ENCODE peak calls at places on chromosomes 13 and 19, in four cellular contexts. O is AG10803, U is transverse colon, B is cardiac muscle cell. X is an unnamed sample.

GRCh38 chr19:31641591-31641990 is 292.4 kb upstream of the TSHZ3 start:
- DNase-seq in O (no peak), U (no peak), B (no peak), X (no peak)

GRCh38 chr19:45597425-45598111 is 4.4 kb downstream of the GPR4 start:
- DNase-seq in B (no peak), O (no peak), U (no peak), X (no peak)

GRCh38 chr19:39401549-39402416 is 4.9 kb upstream of the ZFP36 start:
- DNase-seq in U (peak), O (peak), B (peak), X (no peak)

GRCh38 chr13:94928127-94928526 is 215.8 kb upstream of the SOX21 start:
- DNase-seq in O (no peak), B (no peak), U (no peak), X (no peak)

GRCh38 chr13:97004096-97004876 is 10.0 kb upstream of the OXGR1 start:
- DNase-seq in O (peak), U (no peak), B (peak), X (no peak)

GRCh38 chr19:1739960-1740629 is 13.2 kb upstream of the ONECUT3 start:
- DNase-seq in O (no peak), B (no peak), U (no peak), X (no peak)

GRCh38 chr19:39582891-39583625 is 19.3 kb upstream of the LGALS13 start:
- DNase-seq in B (no peak), O (no peak), U (no peak), X (no peak)

GRCh38 chr19:47006496-47006895 is 13.1 kb upstream of the NPAS1 start:
- DNase-seq in U (no peak), O (no peak), B (no peak), X (no peak)

GRCh38 chr19:43570174-43570791 is 5.0 kb downstream of the XRCC1 start:
- DNase-seq in O (no peak), U (no peak), B (no peak), X (no peak)

GRCh38 chr13:24511824-24512207 is 762 bp downstream of the PARP4 start:
- DNase-seq in B (no peak), O (no peak), U (peak), X (no peak)

GRCh38 chr13:51814825-51815650 is 11.1 kb upstream of the DHRS12 start:
- DNase-seq in O (peak), U (peak), B (peak), X (no peak)

GRCh38 chr13:91305652-91306051 is 41.8 kb upstream of the MIR17HG start:
- DNase-seq in O (no peak), U (no peak), B (no peak), X (no peak)

GRCh38 chr13:91304740-91305139 is 42.7 kb upstream of the MIR17HG start:
- DNase-seq in O (no peak), B (no peak), U (no peak), X (no peak)

GRCh38 chr13:91311491-91311890 is 36.0 kb upstream of the MIR17HG start:
- DNase-seq in B (no peak), O (no peak), U (no peak), X (no peak)

GRCh38 chr13:91307887-91308286 is 39.6 kb upstream of the MIR17HG start:
- DNase-seq in U (no peak), O (no peak), B (no peak), X (no peak)

GRCh38 chr13:91308299-91308698 is 39.2 kb upstream of the MIR17HG start:
- DNase-seq in O (no peak), U (no peak), B (no peak), X (no peak)
- TF ChIP-seq CTCF in O (no peak), U (no peak), B (peak), X (no peak)

GRCh38 chr13:27868639-27869435 is 51.0 kb upstream of the PDX1 start:
- DNase-seq in B (peak), U (no peak), O (peak), X (no peak)

GRCh38 chr13:27869436-27870090 is 50.2 kb upstream of the PDX1 start:
- DNase-seq in U (no peak), O (no peak), B (no peak), X (no peak)
- TF ChIP-seq CTCF in U (no peak), O (no peak), B (no peak), X (no peak)

DNA sequence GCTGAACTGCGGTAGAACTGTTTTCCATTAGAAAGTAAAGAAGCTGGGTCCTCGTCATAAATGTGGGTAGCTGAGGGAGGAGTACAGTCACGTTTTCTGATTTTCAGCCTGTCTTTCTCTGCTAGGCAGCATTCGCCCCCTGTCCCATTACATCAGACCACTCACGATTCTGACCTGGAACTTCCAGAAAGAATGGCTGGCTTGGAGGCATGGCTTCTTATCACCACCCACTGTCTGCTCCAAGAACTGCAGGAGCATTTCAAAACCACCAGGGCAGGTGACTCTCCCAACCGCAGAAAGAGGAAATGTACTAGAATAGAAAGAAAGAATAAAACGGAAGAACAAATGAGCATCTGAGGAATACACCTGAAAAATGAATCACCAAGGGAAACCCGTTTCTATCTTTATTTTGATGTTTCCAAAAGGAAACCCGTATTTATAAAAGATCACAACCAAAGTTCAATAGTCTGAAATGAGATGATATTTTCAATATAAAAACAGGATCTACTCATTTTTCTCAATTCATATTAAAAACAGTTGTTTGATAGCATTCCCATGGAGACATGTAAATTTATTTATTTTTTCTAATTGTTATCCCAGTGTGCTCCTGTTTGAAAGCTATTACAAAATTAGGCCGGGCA is 22.1 kb upstream of the POMP start:
- DNase-seq in O (peak), B (peak), U (peak), X (no peak)
- TF ChIP-seq CTCF in O (peak), B (peak), U (peak), X (peak)

DNA sequence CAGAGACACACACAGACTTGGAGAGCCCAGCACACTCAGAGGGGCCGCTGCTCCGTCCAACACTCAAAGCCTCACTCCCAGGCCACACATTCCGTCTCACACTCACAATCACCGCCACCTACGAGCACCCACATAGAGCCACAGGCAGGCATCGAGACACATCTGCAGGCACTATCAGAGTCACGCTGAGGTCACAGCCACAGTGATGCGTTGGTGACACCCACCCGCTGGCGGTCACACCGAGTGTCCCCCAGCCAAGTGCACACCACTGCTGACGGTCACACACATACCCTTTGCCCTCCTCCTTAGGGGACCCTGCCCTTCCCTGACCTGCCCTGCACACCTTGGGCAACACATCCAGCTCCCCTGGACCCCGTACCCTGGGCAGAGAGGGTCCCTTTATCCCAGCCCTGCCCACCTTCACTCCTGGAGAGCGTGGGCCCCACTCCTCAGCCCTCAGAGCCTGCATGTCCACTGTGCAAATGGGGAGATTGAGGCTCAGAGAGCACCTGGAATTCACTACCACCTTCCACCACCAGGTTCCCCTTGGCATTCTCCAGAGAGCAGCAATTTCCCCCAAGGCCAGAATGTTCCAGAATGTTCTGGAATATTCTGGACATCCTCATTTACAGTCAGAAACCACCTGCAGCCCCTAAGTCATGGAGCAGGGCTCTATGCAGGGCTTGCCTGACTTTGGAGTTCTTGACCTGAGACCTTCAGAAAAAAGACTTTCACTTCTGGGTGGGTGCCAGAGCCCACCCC is 5.4 kb downstream of the FUT5 start:
- DNase-seq in O (no peak), U (no peak), B (no peak), X (no peak)
- TF ChIP-seq CTCF in O (no peak), U (no peak), B (peak), X (no peak)

GRCh38 chr19:54422136-54422535 is 6.9 kb downstream of the TTYH1 start:
- DNase-seq in O (no peak), U (no peak), B (no peak), X (no peak)

GRCh38 chr19:54420383-54421168 is 5.3 kb downstream of the TTYH1 start:
- DNase-seq in O (no peak), B (peak), U (no peak), X (no peak)

GRCh38 chr19:54421521-54421920 is 6.3 kb downstream of the TTYH1 start:
- DNase-seq in O (no peak), U (no peak), B (no peak), X (no peak)

GRCh38 chr19:54420068-54420382 is 4.8 kb downstream of the TTYH1 start:
- DNase-seq in U (no peak), B (no peak), O (no peak), X (no peak)

GRCh38 chr19:54421169-54421516 is 5.9 kb downstream of the TTYH1 start:
- DNase-seq in U (no peak), B (no peak), O (no peak), X (no peak)
- TF ChIP-seq CTCF in U (no peak), B (no peak), O (no peak), X (no peak)

GRCh38 chr19:18194554-18195238 is 1.7 kb downstream of the MPV17L2 start:
- DNase-seq in U (peak), B (peak), O (no peak), X (no peak)

GRCh38 chr19:18194208-18194530 is 1.2 kb downstream of the MPV17L2 start:
- DNase-seq in O (no peak), B (no peak), U (no peak), X (no peak)

GRCh38 chr19:18192673-18193387 is at the start of gene MPV17L2:
- DNase-seq in U (peak), B (peak), O (peak), X (peak)

GRCh38 chr19:18191640-18192062 is 1.4 kb upstream of the MPV17L2 start:
- DNase-seq in B (no peak), O (no peak), U (peak), X (no peak)

DNA sequence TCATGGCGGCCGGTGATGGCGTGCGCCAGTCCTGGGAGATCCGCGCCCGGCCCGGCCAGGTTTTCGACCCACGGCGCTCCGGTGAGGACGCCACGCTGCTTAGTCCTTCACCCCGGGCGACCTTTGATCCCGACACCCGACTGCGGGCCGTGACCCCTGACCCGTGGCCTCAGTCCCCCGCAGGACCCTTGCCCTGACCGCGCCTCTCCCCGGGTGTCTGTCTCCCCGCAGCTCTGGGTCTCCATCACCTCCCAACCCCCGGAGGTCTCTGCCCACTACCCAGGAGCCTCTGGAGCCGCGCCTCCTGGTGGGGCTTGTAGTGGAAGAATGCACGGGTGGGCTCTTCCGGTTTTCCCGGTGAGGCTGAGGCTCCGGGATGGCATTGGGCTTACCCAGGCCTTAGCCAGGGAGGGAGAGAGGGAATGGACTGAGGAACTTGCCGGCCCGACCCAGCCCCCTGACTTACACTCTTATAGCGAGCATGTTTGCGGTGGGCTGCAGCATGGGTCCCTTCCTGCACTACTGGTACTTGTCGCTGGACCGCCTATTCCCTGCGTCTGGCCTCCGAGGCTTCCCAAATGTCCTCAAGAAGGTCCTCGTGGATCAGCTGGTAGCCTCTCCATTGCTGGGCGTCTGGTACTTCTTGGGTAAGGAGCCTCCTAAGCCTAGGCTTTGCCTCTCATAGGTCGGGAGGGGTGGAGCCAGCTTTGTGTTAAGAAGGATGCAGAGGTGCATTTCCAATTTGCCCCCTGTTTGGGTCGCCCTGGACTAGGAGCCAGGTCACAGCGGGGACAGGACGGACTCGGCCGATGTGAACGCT is 580 bp downstream of the MPV17L2 start:
- DNase-seq in B (no peak), U (no peak), O (no peak), X (no peak)
- TF ChIP-seq CTCF in B (no peak), U (no peak), O (no peak), X (no peak)

GRCh38 chr19:16225279-16226183 is 27.8 kb downstream of the AP1M1 start:
- DNase-seq in B (no peak), U (no peak), O (no peak), X (no peak)

GRCh38 chr19:16227837-16228636 is 30.3 kb downstream of the AP1M1 start:
- DNase-seq in U (no peak), B (no peak), O (no peak), X (no peak)

GRCh38 chr19:16224266-16225045 is 26.7 kb downstream of the AP1M1 start:
- DNase-seq in O (no peak), B (no peak), U (no peak), X (no peak)

GRCh38 chr19:16226878-16227836 is 29.4 kb downstream of the AP1M1 start:
- DNase-seq in B (no peak), O (no peak), U (no peak), X (no peak)

DNA sequence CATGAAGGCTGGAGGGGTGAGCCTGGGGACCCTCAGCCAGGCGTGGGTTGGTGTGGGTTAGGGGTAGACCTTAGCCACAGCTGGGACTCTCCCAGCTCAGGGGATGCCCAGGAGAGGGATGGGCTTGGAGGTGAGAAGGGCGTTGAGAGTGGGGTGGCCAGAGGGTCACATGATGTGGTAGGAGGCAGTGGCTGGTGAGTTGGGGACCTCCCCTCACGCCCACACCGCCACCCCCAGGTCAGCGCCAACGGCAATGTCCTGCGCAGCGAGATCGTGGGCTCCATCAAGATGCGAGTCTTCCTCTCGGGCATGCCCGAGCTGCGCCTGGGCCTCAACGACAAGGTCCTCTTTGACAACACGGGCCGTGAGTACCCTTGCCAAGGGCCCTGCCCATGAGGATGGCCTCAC is 28.5 kb downstream of the AP1M1 start:
- DNase-seq in O (no peak), B (no peak), U (no peak), X (no peak)
- TF ChIP-seq CTCF in O (no peak), B (no peak), U (no peak), X (no peak)

DNA sequence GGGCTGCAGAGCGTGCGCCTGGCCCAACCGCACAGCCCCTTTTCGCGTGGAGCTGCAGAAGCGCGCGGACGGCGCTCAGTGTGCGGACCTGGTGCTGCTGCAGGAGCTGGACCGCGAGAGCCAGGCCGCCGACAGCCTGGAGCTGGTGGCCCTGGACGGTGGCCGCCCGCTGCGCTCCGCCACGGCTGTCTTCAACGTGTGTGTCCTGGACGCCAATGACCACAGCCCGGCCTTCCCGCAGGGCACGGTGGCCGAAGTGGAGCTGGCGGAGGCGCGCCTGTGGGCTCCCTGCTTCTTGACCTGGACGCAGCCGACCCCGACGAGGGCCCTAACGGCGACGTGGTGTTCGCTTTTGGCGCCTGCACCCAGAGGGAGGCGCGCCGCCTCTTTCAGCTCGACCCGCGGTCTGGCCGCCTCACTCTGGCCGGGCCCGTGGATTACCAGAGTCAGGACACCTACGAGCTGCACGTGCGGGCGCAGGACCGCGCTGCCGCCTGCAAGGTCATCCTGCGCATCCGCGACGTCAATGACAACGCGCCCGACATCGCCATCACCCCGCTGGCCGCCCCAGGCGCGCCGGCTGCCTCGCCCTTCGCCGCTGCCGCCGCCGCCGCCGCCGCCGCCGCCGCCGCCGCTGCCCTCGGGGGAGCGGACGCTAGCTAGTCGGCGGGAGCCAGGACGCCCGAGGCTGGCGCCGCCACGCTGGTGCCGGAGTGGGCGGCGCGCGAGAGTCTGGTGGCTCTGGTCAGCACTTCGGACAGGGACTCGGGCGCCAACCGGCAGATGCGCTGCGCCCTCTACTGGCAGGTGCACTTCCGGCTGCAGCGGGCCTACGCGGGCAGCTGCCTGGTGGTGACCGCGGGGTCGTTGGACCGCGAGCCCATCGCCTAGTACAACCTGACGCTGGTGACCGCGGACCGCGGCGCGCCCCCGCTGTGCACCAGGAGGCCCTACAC is 172.2 kb downstream of the OLFM4 start:
- DNase-seq in U (peak), O (peak), B (peak), X (no peak)
- TF ChIP-seq CTCF in U (peak), O (peak), B (peak), X (peak)